ENCODE peak calls at places on chromosomes 16 and 17, in six cellular contexts. S is ovary; F is AG04450; M is CD8-positive, alpha-beta T cell; W is heart right ventricle; P is endothelial cell of umbilical vein. E is an unnamed sample.

GRCh38 chr17:6443692-6444572 is at the start of gene PIMREG:
- DNase-seq in S (peak; percentile 94), F (peak; percentile 68), M (peak; percentile 88), W (peak; percentile 94), P (peak; percentile 92), E (peak; percentile 93)

GRCh38 chr16:48076455-48077012 is 79.3 kb downstream of the ABCC12 start:
- DNase-seq in S (no peak), F (no peak), M (no peak), W (no peak), P (no peak), E (no peak)

GRCh38 chr17:248337-249235 is 67.1 kb upstream of the DOC2B start:
- DNase-seq in S (no peak), F (no peak), M (no peak), W (no peak), P (no peak), E (no peak)

GRCh38 chr17:40490289-40490853 is 11.1 kb downstream of the TNS4 start:
- DNase-seq in S (peak; percentile 58), F (peak; percentile 59), M (no peak), W (peak; percentile 38), P (no peak), E (peak; percentile 97)

GRCh38 chr17:35046740-35047283 is 16.7 kb downstream of the RFFL start:
- DNase-seq in S (no peak), F (no peak), M (peak; percentile 22), W (no peak), P (peak; percentile 74), E (peak; percentile 84)

GRCh38 chr17:17408236-17408794 is 68.5 kb upstream of the MED9 start:
- DNase-seq in S (no peak), F (no peak), M (no peak), W (no peak), P (peak; percentile 37), E (peak; percentile 57)

GRCh38 chr17:74452027-74452840 is 14.2 kb upstream of the CD300A start:
- DNase-seq in S (peak; percentile 65), F (no peak), M (no peak), W (no peak), P (no peak), E (no peak)

GRCh38 chr16:25317732-25318316 is 60.2 kb upstream of the ZKSCAN2 start:
- DNase-seq in S (no peak), F (no peak), M (no peak), W (no peak), P (no peak), E (no peak)

GRCh38 chr17:29237476-29238132 is 9.1 kb upstream of the CRYBA1 start:
- DNase-seq in S (no peak), F (no peak), M (no peak), W (no peak), P (no peak), E (peak; percentile 76)

GRCh38 chr16:1082266-1082951 is 9.9 kb downstream of the SSTR5 start:
- DNase-seq in S (no peak), F (no peak), M (no peak), W (no peak), P (peak; percentile 79), E (peak; percentile 49)

GRCh38 chr17:36687736-36688135 is 86.4 kb downstream of the MRM1 start:
- DNase-seq in S (no peak), F (no peak), M (no peak), W (no peak), P (no peak), E (no peak)

GRCh38 chr16:49600541-49600940 is 226.9 kb downstream of the C16orf78 start:
- DNase-seq in S (no peak), F (no peak), M (no peak), W (no peak), P (no peak), E (no peak)

GRCh38 chr16:56874800-56875199 is 9.8 kb downstream of the SLC12A3 start:
- DNase-seq in S (no peak), F (no peak), M (no peak), W (no peak), P (no peak), E (peak; percentile 47)

GRCh38 chr17:33986566-33986965 is 268.5 kb upstream of the CCL2 start:
- DNase-seq in S (no peak), F (no peak), M (no peak), W (no peak), P (no peak), E (no peak)

GRCh38 chr17:50052822-50053653 is 2.9 kb upstream of the ITGA3 start:
- DNase-seq in S (peak; percentile 71), F (no peak), M (no peak), W (peak; percentile 47), P (peak; percentile 71), E (no peak)

GRCh38 chr17:4945176-4945943 is 3.0 kb downstream of the PFN1 start:
- DNase-seq in S (no peak), F (peak; percentile 75), M (peak; percentile 70), W (peak; percentile 49), P (peak; percentile 77), E (peak; percentile 91)

GRCh38 chr16:15866451-15866850 is 9.6 kb upstream of the MYH11 start:
- DNase-seq in S (no peak), F (no peak), M (no peak), W (no peak), P (no peak), E (no peak)

GRCh38 chr17:8439681-8440080 is 4.0 kb downstream of the NDEL1 start:
- DNase-seq in S (no peak), F (no peak), M (no peak), W (no peak), P (no peak), E (no peak)

GRCh38 chr17:51496378-51496777 is 236.0 kb downstream of the UTP18 start:
- DNase-seq in S (no peak), F (no peak), M (no peak), W (no peak), P (no peak), E (no peak)

GRCh38 chr17:2183346-2183745 is 120.2 kb downstream of the SMG6 start:
- DNase-seq in S (no peak), F (no peak), M (no peak), W (no peak), P (no peak), E (no peak)

GRCh38 chr17:31269178-31269577 is 27.9 kb downstream of the OMG start:
- DNase-seq in S (no peak), F (no peak), M (no peak), W (no peak), P (no peak), E (no peak)

GRCh38 chr16:30142672-30143346 is 19.8 kb upstream of the MAPK3 start:
- DNase-seq in S (no peak), F (no peak), M (no peak), W (no peak), P (no peak), E (no peak)

GRCh38 chr16:89364603-89365002 is 125.8 kb downstream of the ANKRD11 start:
- DNase-seq in S (no peak), F (peak; percentile 29), M (no peak), W (no peak), P (peak; percentile 33), E (peak; percentile 56)

GRCh38 chr17:83180996-83181481 is 101.6 kb downstream of the METRNL start:
- DNase-seq in S (no peak), F (no peak), M (no peak), W (no peak), P (no peak), E (no peak)

DNA sequence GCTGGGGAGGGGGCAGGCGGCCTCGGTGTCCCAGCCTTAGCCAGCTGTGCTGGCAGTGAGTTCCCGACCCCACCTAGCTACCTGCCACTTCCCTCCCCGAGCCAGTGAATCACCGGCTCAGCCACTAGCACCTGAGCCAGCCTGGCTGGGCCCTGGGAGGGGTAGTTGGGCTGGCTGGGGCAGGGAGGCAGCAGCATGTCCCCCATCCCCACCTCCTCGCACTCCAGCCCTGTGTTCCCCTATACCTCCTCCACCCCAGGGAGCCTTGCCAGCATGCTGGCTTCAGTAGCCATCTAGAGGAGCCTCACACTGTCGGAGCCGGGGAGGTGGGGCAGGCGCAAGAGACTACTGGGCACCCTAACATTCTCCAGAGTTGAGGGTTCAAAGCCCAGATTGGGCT is 2.8 kb downstream of the EVPL start:
- DNase-seq in S (no peak), F (no peak), M (no peak), W (no peak), P (no peak), E (no peak)
- H3K4me3 ChIP-seq in S (no peak overlapping the region), F (no peak overlapping the region), M (no peak overlapping the region), W (no peak overlapping the region), P (no peak overlapping the region), E (no peak overlapping the region)

GRCh38 chr16:8655184-8655717 is 19.2 kb upstream of the ABAT start:
- DNase-seq in S (no peak), F (no peak), M (no peak), W (no peak), P (peak; percentile 13), E (peak; percentile 63)
- TF ChIP-seq CTCF in S (no peak), F (peak; percentile 54), M (no peak), W (no peak), P (peak; percentile 58), E (peak; percentile 72)

DNA sequence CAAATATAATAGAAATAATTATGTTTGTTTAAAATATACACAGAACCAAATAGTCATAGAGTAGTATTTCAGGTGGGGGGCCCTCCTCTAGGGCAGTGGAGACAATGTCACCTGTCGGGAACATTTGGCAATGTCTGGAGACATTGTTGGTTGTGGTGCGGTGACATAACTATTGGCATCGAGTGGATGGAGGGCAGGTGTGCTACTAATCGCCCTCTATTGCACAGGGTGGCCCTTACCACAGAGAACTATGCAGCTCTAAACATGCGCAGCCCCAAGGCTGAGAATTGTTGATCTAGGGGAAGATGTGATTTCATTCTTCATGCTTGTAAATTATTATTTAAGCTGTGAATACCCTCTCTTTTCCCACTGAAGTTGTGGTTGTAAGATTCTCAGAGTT is 594.0 kb downstream of the WWOX start:
- DNase-seq in S (no peak), F (no peak), M (no peak), W (no peak), P (no peak), E (no peak)
- H3K4me3 ChIP-seq in S (no peak overlapping the region), F (no peak overlapping the region), M (no peak overlapping the region), W (no peak overlapping the region), P (no peak overlapping the region), E (no peak overlapping the region)

DNA sequence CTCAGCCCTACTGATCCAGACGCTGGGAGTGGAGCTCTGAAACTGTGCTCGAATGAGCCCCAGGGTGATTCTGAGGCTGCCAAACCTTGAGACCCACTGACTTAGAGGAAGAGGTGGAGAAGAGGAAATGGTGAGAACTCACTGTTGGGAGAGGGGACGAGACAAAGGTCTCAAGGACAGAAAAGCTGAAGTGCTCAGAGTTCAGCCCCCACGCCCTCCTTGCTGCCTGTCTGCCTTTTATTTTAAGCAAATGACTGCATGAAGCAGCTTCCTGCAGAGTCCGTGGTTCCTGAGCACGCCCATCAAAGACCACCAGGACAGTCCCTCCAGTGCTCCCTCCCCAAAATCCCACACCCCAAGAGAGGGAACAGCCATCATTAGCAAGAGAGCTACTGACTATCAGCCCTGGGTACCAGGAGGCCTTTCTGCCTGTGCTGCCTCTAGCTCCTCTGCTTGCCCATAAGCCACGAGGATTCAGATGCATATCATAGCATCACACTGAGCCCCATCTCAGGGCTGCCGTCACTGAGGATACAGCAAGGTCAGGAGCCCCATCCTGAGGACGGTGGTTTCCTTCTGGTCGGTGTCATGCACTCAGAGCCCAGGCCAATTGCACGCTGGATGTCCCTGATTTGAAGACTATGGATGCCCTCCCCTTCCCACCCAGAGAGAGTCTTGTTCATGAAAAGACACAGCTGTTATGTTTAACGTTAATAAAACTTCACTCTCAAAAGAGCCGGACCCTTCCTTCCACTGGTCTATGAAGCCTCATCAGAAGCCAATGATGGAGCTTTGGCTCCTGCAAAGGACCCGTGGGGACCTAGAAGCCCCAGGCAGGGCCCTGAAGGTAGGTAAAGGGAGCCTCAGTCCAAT is 20.1 kb downstream of the COTL1 start:
- DNase-seq in S (no peak), F (no peak), M (no peak), W (no peak), P (peak; percentile 25), E (no peak)
- TF ChIP-seq CTCF in S (no peak), F (no peak), M (no peak), W (no peak), P (no peak), E (no peak)